ENCODE peak calls at places on chromosomes 13 and 19, in six cellular contexts. M is A549, H is H1, E is GM12878, L is HCT116, D is SK-N-SH. G is an unnamed sample.

GRCh38 chr19:32550666-32551065 is 30.3 kb upstream of the PDCD5 start:
- DNase-seq in H (no peak), L (no peak), D (no peak), E (no peak), M (no peak), G (no peak)

GRCh38 chr13:79246575-79246949 is 159.5 kb downstream of the RBM26 start:
- DNase-seq in L (no peak), M (no peak), D (no peak), E (no peak), H (no peak), G (no peak)

GRCh38 chr13:27465611-27466010 is 15.2 kb upstream of the MTIF3 start:
- DNase-seq in D (no peak), E (no peak), H (no peak), M (no peak), L (no peak), G (no peak)

GRCh38 chr13:32415019-32415418 is 12.9 kb downstream of the N4BP2L1 start:
- DNase-seq in M (peak), E (no peak), L (peak), D (peak), H (no peak), G (no peak)

GRCh38 chr13:111460548-111461444 is 140.4 kb downstream of the TEX29 start:
- DNase-seq in M (peak), E (no peak), H (peak), L (peak), D (peak), G (peak)

GRCh38 chr19:19544257-19545127 is 6.4 kb downstream of the CILP2 start:
- DNase-seq in E (no peak), H (no peak), D (no peak), L (no peak), M (no peak), G (no peak)

GRCh38 chr13:113947321-113948033 is 26.4 kb downstream of the C13orf46 start:
- DNase-seq in E (no peak), L (peak), D (no peak), H (no peak), M (no peak), G (peak)

GRCh38 chr19:51096473-51097165 is 11.6 kb downstream of the CTU1 start:
- DNase-seq in H (no peak), E (no peak), L (peak), M (peak), D (no peak), G (no peak)

GRCh38 chr13:80100636-80101035 is 240.3 kb downstream of the SPRY2 start:
- DNase-seq in M (no peak), D (no peak), H (no peak), E (no peak), L (no peak), G (peak)

GRCh38 chr13:40171566-40171965 is 494.9 kb downstream of the FOXO1 start:
- DNase-seq in D (no peak), M (no peak), E (no peak), H (no peak), L (no peak), G (no peak)

GRCh38 chr13:40170091-40170490 is 496.4 kb downstream of the FOXO1 start:
- DNase-seq in H (no peak), L (no peak), E (no peak), M (no peak), D (no peak), G (no peak)

GRCh38 chr13:40172149-40172591 is 494.3 kb downstream of the FOXO1 start:
- DNase-seq in M (no peak), E (no peak), D (no peak), H (peak), L (no peak), G (no peak)

GRCh38 chr13:40169476-40169875 is 497.0 kb downstream of the FOXO1 start:
- DNase-seq in L (no peak), M (no peak), D (no peak), H (no peak), E (no peak), G (no peak)

GRCh38 chr13:40170982-40171381 is 495.5 kb downstream of the FOXO1 start:
- DNase-seq in L (peak), E (no peak), H (no peak), M (no peak), D (no peak), G (no peak)
- TF ChIP-seq RAD21 in L (peak), E (no peak), H (no peak), M (no peak), D (no peak), G (no peak)

GRCh38 chr13:109859216-109859835 is 72.9 kb upstream of the IRS2 start:
- DNase-seq in E (no peak), D (no peak), M (no peak), H (no peak), L (no peak), G (no peak)
- TF ChIP-seq RAD21 in E (no peak), D (no peak), M (no peak), H (no peak), L (no peak), G (no peak)

GRCh38 chr13:45108716-45109706 is 11.3 kb upstream of the GTF2F2 start:
- DNase-seq in M (no peak), D (no peak), H (no peak), E (peak), L (no peak), G (peak)
- TF ChIP-seq RAD21 in M (no peak), D (no peak), H (no peak), E (no peak), L (no peak), G (no peak)

DNA sequence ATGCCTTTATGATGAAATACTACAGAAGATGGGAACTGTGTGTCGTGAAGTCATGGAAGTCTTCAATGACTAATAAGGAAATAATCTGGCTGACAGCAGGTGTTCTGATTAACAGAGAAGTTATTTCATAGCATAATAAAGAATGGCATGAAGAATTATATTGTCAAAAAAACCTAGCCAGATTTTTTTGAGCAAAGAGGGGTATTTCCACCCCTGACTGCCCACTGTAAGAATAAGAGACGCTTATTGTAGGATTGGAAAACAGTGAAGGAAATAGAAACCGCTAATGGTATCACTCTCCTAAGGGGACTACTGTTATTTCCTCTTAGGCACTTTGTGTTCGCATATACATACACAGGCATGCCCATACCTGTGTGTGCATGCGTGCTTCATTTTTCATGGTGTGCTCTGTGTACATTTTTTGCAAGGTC is 318.7 kb downstream of the SHISA2 start:
- DNase-seq in D (no peak), L (no peak), M (no peak), E (no peak), H (no peak), G (no peak)
- TF ChIP-seq RAD21 in D (no peak), L (no peak), M (no peak), E (no peak), H (no peak), G (no peak)

G was measured in IMR-90.